ENCODE peak calls at places on chromosome 2, in four cellular contexts. V is fibroblast of mammary gland, U is adrenal gland, Y is A549. W is an unnamed sample.

GRCh38 chr2:136538489-136538888 is 226.9 kb upstream of the THSD7B start:
- DNase-seq in V (no peak), U (no peak), Y (no peak), W (no peak)

GRCh38 chr2:56676966-56677365 is 493.2 kb downstream of the CCDC85A start:
- DNase-seq in V (no peak), U (no peak), Y (no peak), W (no peak)

GRCh38 chr2:225998653-225999052 is 599.1 kb downstream of the NYAP2 start:
- DNase-seq in V (peak), U (no peak), Y (no peak), W (no peak)

GRCh38 chr2:180125245-180125962 is 118.3 kb upstream of the CWC22 start:
- DNase-seq in V (peak), U (peak), Y (peak), W (peak)

GRCh38 chr2:138841459-138841858 is 61.3 kb upstream of the NXPH2 start:
- DNase-seq in V (no peak), U (no peak), Y (no peak), W (no peak)

GRCh38 chr2:26969089-26969844 is 1.2 kb upstream of the MAPRE3 start:
- DNase-seq in V (no peak), U (no peak), Y (peak), W (no peak)

GRCh38 chr2:240999001-240999791 is 778 bp downstream of the SNED1 start:
- DNase-seq in V (no peak), U (peak), Y (no peak), W (peak)

GRCh38 chr2:72803626-72804320 is 22.1 kb downstream of the EXOC6B start:
- DNase-seq in V (no peak), U (no peak), Y (no peak), W (no peak)

GRCh38 chr2:216408426-216409315 is 3.6 kb upstream of the SMARCAL1 start:
- DNase-seq in V (no peak), U (no peak), Y (no peak), W (no peak)

GRCh38 chr2:204486855-204487254 is 58.4 kb upstream of the PARD3B start:
- DNase-seq in V (peak), U (no peak), Y (no peak), W (no peak)

GRCh38 chr2:233814063-233814435 is 35.9 kb downstream of the MROH2A start:
- DNase-seq in V (peak), U (no peak), Y (peak), W (no peak)

GRCh38 chr2:95698166-95698565 is 106.4 kb downstream of the TRIM43 start:
- DNase-seq in V (peak), U (no peak), Y (no peak), W (no peak)

GRCh38 chr2:26849056-26850001 is 1.4 kb downstream of the DPYSL5 start:
- DNase-seq in V (no peak), U (no peak), Y (no peak), W (no peak)

GRCh38 chr2:213098612-213099011 is 52.8 kb downstream of the IKZF2 start:
- DNase-seq in V (no peak), U (no peak), Y (no peak), W (no peak)

GRCh38 chr2:218465987-218466633 is 47.2 kb downstream of the VIL1 start:
- DNase-seq in V (peak), U (no peak), Y (peak), W (no peak)

GRCh38 chr2:139160838-139161237 is 380.6 kb upstream of the NXPH2 start:
- DNase-seq in V (peak), U (no peak), Y (no peak), W (no peak)

GRCh38 chr2:159600752-159601151 is 15.6 kb downstream of the BAZ2B start:
- DNase-seq in V (peak), U (no peak), Y (peak), W (no peak)

GRCh38 chr2:29329899-29330298 is 214.7 kb downstream of the CLIP4 start:
- DNase-seq in V (no peak), U (no peak), Y (no peak), W (no peak)

GRCh38 chr2:39991298-39991697 is 212.2 kb upstream of the THUMPD2 start:
- DNase-seq in V (peak), U (no peak), Y (no peak), W (no peak)

DNA sequence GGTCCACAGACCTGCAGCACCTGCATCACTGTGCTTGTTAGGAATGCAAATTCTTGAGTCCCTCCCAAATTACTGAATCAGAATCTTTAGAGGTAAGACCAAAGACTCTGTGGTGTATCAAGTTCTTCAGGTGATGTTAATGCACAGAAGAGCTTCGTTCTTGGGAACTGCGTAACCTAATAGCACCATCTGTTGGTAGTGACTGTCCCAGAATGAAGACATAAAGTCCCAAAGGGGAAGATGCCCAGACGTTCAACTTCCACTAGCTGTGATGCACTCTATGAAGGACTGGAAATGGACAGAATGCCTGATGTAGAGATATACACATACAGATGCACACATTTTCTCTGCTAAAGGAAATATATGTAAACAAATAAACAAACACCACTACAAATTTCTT is 576.0 kb downstream of the LRP1B start:
- DNase-seq in V (peak), U (no peak), Y (peak), W (no peak)
- TF ChIP-seq CTCF in V (peak), U (no peak), Y (peak), W (no peak)

DNA sequence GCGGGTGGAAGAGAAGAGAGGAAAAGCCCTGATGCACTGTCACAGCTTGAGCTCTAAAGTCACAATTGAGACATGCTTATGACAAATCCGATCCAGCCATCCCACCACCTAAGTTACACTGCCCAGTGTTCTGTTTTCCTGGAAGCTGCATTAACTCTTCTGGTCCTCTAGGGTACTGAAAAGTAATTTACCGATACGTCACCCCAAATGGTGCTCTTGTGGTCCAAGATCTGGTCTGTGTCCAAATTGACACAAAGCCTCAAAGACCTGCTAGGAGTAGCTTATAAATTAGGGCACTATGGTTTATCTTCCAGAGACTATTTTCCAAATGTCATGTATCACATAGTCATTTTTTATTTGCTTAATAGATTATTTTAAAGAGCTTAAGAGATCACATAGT is 186.7 kb upstream of the ETAA1 start:
- DNase-seq in V (no peak), U (no peak), Y (no peak), W (no peak)
- TF ChIP-seq CTCF in V (no peak), U (no peak), Y (no peak), W (no peak)

GRCh38 chr2:128169094-128169493 is 78.1 kb downstream of the UGGT1 start:
- DNase-seq in V (no peak), U (no peak), Y (no peak), W (no peak)

GRCh38 chr2:128169497-128169896 is 78.5 kb downstream of the UGGT1 start:
- DNase-seq in V (peak), U (no peak), Y (no peak), W (no peak)

GRCh38 chr2:128170776-128171175 is 79.8 kb downstream of the UGGT1 start:
- DNase-seq in V (no peak), U (no peak), Y (no peak), W (no peak)

GRCh38 chr2:128169933-128170709 is 79.1 kb downstream of the UGGT1 start:
- DNase-seq in V (no peak), U (no peak), Y (no peak), W (no peak)

GRCh38 chr2:128172191-128172590 is 81.2 kb downstream of the UGGT1 start:
- DNase-seq in V (peak), U (no peak), Y (peak), W (no peak)
- TF ChIP-seq CTCF in V (peak), U (no peak), Y (no peak), W (no peak)

DNA sequence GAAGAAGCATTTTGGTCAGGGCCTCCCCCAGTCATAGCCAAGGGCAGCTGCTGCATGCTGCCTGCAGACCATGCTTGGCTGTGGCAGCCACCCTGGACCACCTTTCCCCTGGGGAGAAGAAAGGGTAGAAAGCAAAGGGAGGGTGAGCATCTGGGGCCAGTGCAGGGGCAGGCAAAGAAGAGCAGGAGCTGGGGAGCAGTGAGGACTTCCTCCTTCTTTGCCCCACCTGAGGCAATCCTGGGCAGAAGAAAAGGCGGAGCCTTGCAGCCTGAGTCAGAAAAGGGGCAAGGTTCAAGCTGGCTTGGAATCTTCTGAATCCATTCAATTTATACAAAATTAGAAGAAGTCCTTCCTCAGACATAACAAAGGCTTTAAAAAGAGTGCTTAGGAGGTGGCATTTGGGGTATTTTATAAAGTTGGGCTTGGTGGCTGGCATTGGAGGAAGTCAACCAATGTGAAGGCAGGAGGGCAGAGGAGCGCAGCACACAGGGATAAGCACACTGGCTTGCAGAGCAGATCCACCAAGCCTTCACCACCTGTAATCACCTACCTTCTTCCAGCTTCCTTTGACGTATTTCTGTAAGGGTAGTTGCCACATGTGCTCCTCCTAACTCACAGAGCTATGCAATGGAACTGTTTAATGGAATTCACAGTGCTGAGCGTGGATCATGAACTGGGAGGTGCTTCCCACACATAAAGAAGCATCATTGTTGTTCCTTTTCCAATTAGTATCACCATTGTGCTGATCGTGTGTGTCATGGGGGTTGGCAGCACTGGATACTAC is 154.5 kb upstream of the EPAS1 start:
- DNase-seq in V (no peak), U (no peak), Y (peak), W (no peak)
- TF ChIP-seq CTCF in V (no peak), U (no peak), Y (no peak), W (no peak)

GRCh38 chr2:237685408-237685807 is 58.0 kb downstream of the LRRFIP1 start:
- DNase-seq in V (peak), U (no peak), Y (peak), W (no peak)
- TF ChIP-seq CTCF in V (peak), U (no peak), Y (peak), W (no peak)

DNA sequence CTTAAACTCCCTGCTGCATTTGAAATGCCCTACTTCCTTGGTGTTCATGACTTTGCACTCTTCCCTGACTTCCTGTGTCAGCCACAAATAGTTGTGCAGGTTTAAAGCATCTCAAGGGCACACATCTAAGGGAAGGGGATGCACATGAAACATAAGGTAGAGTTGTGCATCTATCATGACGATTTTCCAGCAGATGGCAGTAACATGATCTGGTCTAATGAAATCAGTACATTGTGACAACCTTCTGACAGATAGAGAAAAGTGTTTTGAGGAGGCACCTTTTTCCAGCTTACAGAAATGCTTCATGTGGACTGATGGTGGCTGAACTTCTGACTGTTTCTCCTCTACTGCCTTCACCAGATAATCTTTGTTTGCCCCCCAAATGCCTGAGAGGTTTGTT is 238.9 kb downstream of the XIRP2 start:
- DNase-seq in V (peak), U (no peak), Y (peak), W (no peak)
- TF ChIP-seq CTCF in V (peak), U (no peak), Y (no peak), W (no peak)

GRCh38 chr2:4973973-4974372 is 718.2 kb upstream of the SOX11 start:
- DNase-seq in V (no peak), U (no peak), Y (no peak), W (no peak)

GRCh38 chr2:4979127-4979526 is 713.1 kb upstream of the SOX11 start:
- DNase-seq in V (no peak), U (no peak), Y (no peak), W (no peak)

GRCh38 chr2:4972472-4972871 is 719.7 kb upstream of the SOX11 start:
- DNase-seq in V (no peak), U (no peak), Y (no peak), W (no peak)

GRCh38 chr2:4973354-4973753 is 718.8 kb upstream of the SOX11 start:
- DNase-seq in V (no peak), U (no peak), Y (no peak), W (no peak)

GRCh38 chr2:4976407-4976806 is 715.8 kb upstream of the SOX11 start:
- DNase-seq in V (no peak), U (no peak), Y (no peak), W (no peak)
- TF ChIP-seq CTCF in V (no peak), U (no peak), Y (no peak), W (no peak)

DNA sequence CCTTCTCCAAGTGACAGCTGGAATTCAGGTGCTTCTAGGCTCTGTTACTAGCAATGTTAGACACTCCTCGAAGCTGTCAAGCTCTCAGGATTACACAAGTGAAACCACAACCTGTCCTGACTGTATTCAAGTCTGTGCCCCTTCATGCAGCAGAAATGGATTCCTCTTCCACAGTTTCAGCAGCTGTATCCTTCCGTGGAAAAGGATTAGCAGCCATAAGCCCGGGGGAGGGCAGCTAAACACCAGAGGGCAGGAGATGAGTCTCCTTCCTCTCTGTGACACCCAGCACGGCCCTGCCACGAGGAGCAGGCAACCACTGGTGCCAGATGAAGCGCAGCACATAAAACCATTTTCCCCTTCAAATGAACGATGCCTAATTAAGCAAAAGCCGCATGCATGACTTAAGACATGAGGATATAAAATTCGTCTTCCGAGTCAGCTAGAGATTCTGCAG is 1.2 kb downstream of the ST3GAL5 start:
- DNase-seq in V (peak), U (peak), Y (peak), W (peak)
- TF ChIP-seq CTCF in V (peak), U (no peak), Y (peak), W (peak)

GRCh38 chr2:143361346-143361745 is 232.1 kb downstream of the ARHGAP15 start:
- DNase-seq in V (no peak), U (no peak), Y (no peak), W (no peak)
- TF ChIP-seq CTCF in V (no peak), U (no peak), Y (no peak), W (no peak)

DNA sequence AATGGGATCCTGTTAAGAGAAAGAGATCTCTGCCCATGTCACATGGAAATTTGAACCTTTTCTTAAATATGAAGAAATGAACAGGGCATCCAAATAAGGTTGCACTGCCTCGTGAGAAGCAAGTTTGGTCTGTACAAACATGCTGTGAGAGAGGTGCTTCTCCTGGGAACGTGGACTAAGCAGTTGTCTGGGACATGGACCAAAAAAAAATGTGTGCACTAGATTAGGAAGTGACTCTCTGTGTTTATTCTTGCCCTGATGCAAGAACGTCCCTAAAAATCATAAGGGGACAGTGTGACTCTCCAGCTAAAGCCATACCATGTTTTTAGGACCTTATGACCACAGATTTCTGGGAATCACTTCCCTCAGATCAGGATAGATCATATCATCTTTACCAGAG is 23.7 kb upstream of the GCG start:
- DNase-seq in V (no peak), U (no peak), Y (no peak), W (no peak)
- TF ChIP-seq CTCF in V (no peak), U (no peak), Y (no peak), W (no peak)